ENCODE peak calls at places on chromosomes 11 and 22, in eight cellular contexts. One of them, this sample, is unnamed.

GRCh38 chr11:62554377-62554776 is 7.8 kb upstream of the AHNAK start:
- DNase-seq in right atrium auricular region: no peak
- DNase-seq in neuronal stem cell: no peak
- DNase-seq in iPS DF 6.9: no peak
- DNase-seq in cardiac muscle cell: no peak
- DNase-seq in IMR-90: no peak
- DNase-seq in uterus: no peak
- DNase-seq in mesendoderm: peak; percentile 77
- DNase-seq in this sample: no peak

GRCh38 chr11:106178361-106178760 is 100.9 kb downstream of the AASDHPPT start:
- DNase-seq in right atrium auricular region: no peak
- DNase-seq in neuronal stem cell: no peak
- DNase-seq in iPS DF 6.9: no peak
- DNase-seq in cardiac muscle cell: no peak
- DNase-seq in IMR-90: no peak
- DNase-seq in uterus: no peak
- DNase-seq in mesendoderm: no peak
- DNase-seq in this sample: no peak

GRCh38 chr11:84963240-84963639 is 663.9 kb downstream of the DLG2 start:
- DNase-seq in right atrium auricular region: no peak
- DNase-seq in neuronal stem cell: no peak
- DNase-seq in iPS DF 6.9: no peak
- DNase-seq in cardiac muscle cell: no peak
- DNase-seq in IMR-90: no peak
- DNase-seq in uterus: no peak
- DNase-seq in mesendoderm: peak; percentile 16
- DNase-seq in this sample: no peak

GRCh38 chr11:63243533-63243932 is at the start of gene SLC22A25:
- DNase-seq in right atrium auricular region: no peak
- DNase-seq in neuronal stem cell: no peak
- DNase-seq in iPS DF 6.9: no peak
- DNase-seq in cardiac muscle cell: no peak
- DNase-seq in IMR-90: no peak
- DNase-seq in uterus: no peak
- DNase-seq in mesendoderm: peak; percentile 43
- DNase-seq in this sample: no peak

GRCh38 chr11:105915036-105915435 is 107.0 kb downstream of the MSANTD4 start:
- DNase-seq in right atrium auricular region: no peak
- DNase-seq in neuronal stem cell: peak; percentile 38
- DNase-seq in iPS DF 6.9: no peak
- DNase-seq in cardiac muscle cell: no peak
- DNase-seq in IMR-90: no peak
- DNase-seq in uterus: no peak
- DNase-seq in mesendoderm: peak; percentile 59
- DNase-seq in this sample: no peak

GRCh38 chr11:16987205-16987568 is 27.0 kb downstream of the PLEKHA7 start:
- DNase-seq in right atrium auricular region: no peak
- DNase-seq in neuronal stem cell: no peak
- DNase-seq in iPS DF 6.9: peak; percentile 37
- DNase-seq in cardiac muscle cell: peak; percentile 39
- DNase-seq in IMR-90: no peak
- DNase-seq in uterus: no peak
- DNase-seq in mesendoderm: no peak
- DNase-seq in this sample: no peak

GRCh38 chr22:37340331-37341262 is 58.3 kb downstream of the CYTH4 start:
- DNase-seq in right atrium auricular region: no peak
- DNase-seq in neuronal stem cell: no peak
- DNase-seq in iPS DF 6.9: no peak
- DNase-seq in cardiac muscle cell: no peak
- DNase-seq in IMR-90: no peak
- DNase-seq in uterus: no peak
- DNase-seq in mesendoderm: no peak
- DNase-seq in this sample: no peak

GRCh38 chr22:38755911-38756532 is at the start of gene SUN2:
- DNase-seq in right atrium auricular region: peak; percentile 97
- DNase-seq in neuronal stem cell: peak; percentile 75
- DNase-seq in iPS DF 6.9: no peak
- DNase-seq in cardiac muscle cell: peak; percentile 88
- DNase-seq in IMR-90: peak; percentile 77
- DNase-seq in uterus: peak; percentile 94
- DNase-seq in mesendoderm: peak; percentile 65
- DNase-seq in this sample: peak; percentile 98

GRCh38 chr11:118618991-118619375 is 11.6 kb downstream of the PHLDB1 start:
- DNase-seq in right atrium auricular region: peak; percentile 88
- DNase-seq in neuronal stem cell: no peak
- DNase-seq in iPS DF 6.9: no peak
- DNase-seq in cardiac muscle cell: no peak
- DNase-seq in IMR-90: peak; percentile 78
- DNase-seq in uterus: peak; percentile 65
- DNase-seq in mesendoderm: no peak
- DNase-seq in this sample: peak; percentile 43

GRCh38 chr11:83185767-83186166 is 7.7 kb upstream of the ANKRD42 start:
- DNase-seq in right atrium auricular region: no peak
- DNase-seq in neuronal stem cell: no peak
- DNase-seq in iPS DF 6.9: no peak
- DNase-seq in cardiac muscle cell: no peak
- DNase-seq in IMR-90: no peak
- DNase-seq in uterus: no peak
- DNase-seq in mesendoderm: no peak
- DNase-seq in this sample: no peak

GRCh38 chr11:83192846-83193245 is 666 bp upstream of the ANKRD42 start:
- DNase-seq in right atrium auricular region: no peak
- DNase-seq in neuronal stem cell: no peak
- DNase-seq in iPS DF 6.9: no peak
- DNase-seq in cardiac muscle cell: no peak
- DNase-seq in IMR-90: no peak
- DNase-seq in uterus: no peak
- DNase-seq in mesendoderm: no peak
- DNase-seq in this sample: no peak

GRCh38 chr11:83191491-83191890 is 2.0 kb upstream of the ANKRD42 start:
- DNase-seq in right atrium auricular region: no peak
- DNase-seq in neuronal stem cell: no peak
- DNase-seq in iPS DF 6.9: no peak
- DNase-seq in cardiac muscle cell: no peak
- DNase-seq in IMR-90: no peak
- DNase-seq in uterus: no peak
- DNase-seq in mesendoderm: no peak
- DNase-seq in this sample: no peak

GRCh38 chr11:83191986-83192385 is 1.5 kb upstream of the ANKRD42 start:
- DNase-seq in right atrium auricular region: no peak
- DNase-seq in neuronal stem cell: no peak
- DNase-seq in iPS DF 6.9: no peak
- DNase-seq in cardiac muscle cell: no peak
- DNase-seq in IMR-90: no peak
- DNase-seq in uterus: no peak
- DNase-seq in mesendoderm: no peak
- DNase-seq in this sample: no peak

DNA sequence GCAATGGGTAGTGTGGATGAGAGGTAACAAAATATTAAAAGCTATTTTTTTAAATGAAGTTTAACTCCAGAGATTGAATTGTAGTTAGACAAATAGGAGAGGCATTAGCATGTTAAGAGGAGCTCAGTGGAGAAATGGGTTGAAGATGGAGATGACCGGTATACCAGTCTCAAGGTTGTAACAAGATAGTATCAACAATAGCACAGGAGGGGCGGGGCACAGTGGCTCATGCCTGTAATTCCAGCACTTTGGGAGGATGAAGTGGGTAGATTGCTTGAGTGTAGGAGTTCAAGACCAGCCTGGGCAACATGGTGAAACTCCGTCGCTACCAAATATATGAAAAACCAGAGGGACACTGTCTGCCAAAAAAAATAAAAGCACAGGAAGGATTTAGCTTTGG is 6.0 kb upstream of the ANKRD42 start:
- DNase-seq in right atrium auricular region: no peak
- DNase-seq in neuronal stem cell: no peak
- DNase-seq in iPS DF 6.9: no peak
- DNase-seq in cardiac muscle cell: no peak
- DNase-seq in IMR-90: no peak
- DNase-seq in uterus: no peak
- DNase-seq in mesendoderm: peak; percentile 14
- DNase-seq in this sample: no peak
- H3K36me3 ChIP-seq in right atrium auricular region: peaks cover 77% of the 10 kb centered on the region
- H3K36me3 ChIP-seq in neuronal stem cell: peaks cover 93% of the 10 kb centered on the region
- H3K36me3 ChIP-seq in iPS DF 6.9: peaks cover 3% of the 10 kb centered on the region
- H3K36me3 ChIP-seq in cardiac muscle cell: peaks cover 34% of the 10 kb centered on the region
- H3K36me3 ChIP-seq in IMR-90: peaks cover 28% of the 10 kb centered on the region
- H3K36me3 ChIP-seq in uterus: no peaks in the 10 kb centered on the region
- H3K36me3 ChIP-seq in mesendoderm: peaks cover 1% of the 10 kb centered on the region
- H3K36me3 ChIP-seq in this sample: peaks cover 73% of the 10 kb centered on the region

GRCh38 chr11:65115361-65116082 is 2.0 kb downstream of the ZNHIT2 start:
- DNase-seq in right atrium auricular region: no peak
- DNase-seq in neuronal stem cell: no peak
- DNase-seq in iPS DF 6.9: no peak
- DNase-seq in cardiac muscle cell: no peak
- DNase-seq in IMR-90: no peak
- DNase-seq in uterus: no peak
- DNase-seq in mesendoderm: no peak
- DNase-seq in this sample: peak; percentile 80

GRCh38 chr11:65112551-65113360 is 1.1 kb downstream of the TM7SF2 start:
- DNase-seq in right atrium auricular region: no peak
- DNase-seq in neuronal stem cell: no peak
- DNase-seq in iPS DF 6.9: no peak
- DNase-seq in cardiac muscle cell: peak; percentile 73
- DNase-seq in IMR-90: peak; percentile 27
- DNase-seq in uterus: peak; percentile 46
- DNase-seq in mesendoderm: peak; percentile 65
- DNase-seq in this sample: peak; percentile 95

GRCh38 chr11:65113361-65113756 is 1.7 kb downstream of the TM7SF2 start:
- DNase-seq in right atrium auricular region: no peak
- DNase-seq in neuronal stem cell: no peak
- DNase-seq in iPS DF 6.9: no peak
- DNase-seq in cardiac muscle cell: no peak
- DNase-seq in IMR-90: no peak
- DNase-seq in uterus: no peak
- DNase-seq in mesendoderm: no peak
- DNase-seq in this sample: no peak

GRCh38 chr11:65113839-65114238 is 2.2 kb downstream of the TM7SF2 start:
- DNase-seq in right atrium auricular region: no peak
- DNase-seq in neuronal stem cell: no peak
- DNase-seq in iPS DF 6.9: no peak
- DNase-seq in cardiac muscle cell: no peak
- DNase-seq in IMR-90: no peak
- DNase-seq in uterus: no peak
- DNase-seq in mesendoderm: no peak
- DNase-seq in this sample: peak; percentile 35

GRCh38 chr11:65114538-65115171 is 2.8 kb downstream of the ZNHIT2 start:
- DNase-seq in right atrium auricular region: no peak
- DNase-seq in neuronal stem cell: no peak
- DNase-seq in iPS DF 6.9: no peak
- DNase-seq in cardiac muscle cell: no peak
- DNase-seq in IMR-90: no peak
- DNase-seq in uterus: no peak
- DNase-seq in mesendoderm: no peak
- DNase-seq in this sample: peak; percentile 72
- H3K27ac ChIP-seq in right atrium auricular region: no peak overlapping the region
- H3K27ac ChIP-seq in neuronal stem cell: no peak overlapping the region
- H3K27ac ChIP-seq in iPS DF 6.9: no peak overlapping the region
- H3K27ac ChIP-seq in cardiac muscle cell: no peak overlapping the region
- H3K27ac ChIP-seq in IMR-90: no peak overlapping the region
- H3K27ac ChIP-seq in uterus: no peak overlapping the region
- H3K27ac ChIP-seq in mesendoderm: no peak overlapping the region
- H3K27ac ChIP-seq in this sample: no peak overlapping the region

GRCh38 chr11:102194257-102194656 is 84.0 kb downstream of the YAP1 start:
- DNase-seq in right atrium auricular region: no peak
- DNase-seq in neuronal stem cell: no peak
- DNase-seq in iPS DF 6.9: no peak
- DNase-seq in cardiac muscle cell: no peak
- DNase-seq in IMR-90: no peak
- DNase-seq in uterus: no peak
- DNase-seq in mesendoderm: no peak
- DNase-seq in this sample: no peak

GRCh38 chr11:102194983-102195382 is 84.7 kb downstream of the YAP1 start:
- DNase-seq in right atrium auricular region: no peak
- DNase-seq in neuronal stem cell: no peak
- DNase-seq in iPS DF 6.9: no peak
- DNase-seq in cardiac muscle cell: no peak
- DNase-seq in IMR-90: no peak
- DNase-seq in uterus: no peak
- DNase-seq in mesendoderm: no peak
- DNase-seq in this sample: no peak

GRCh38 chr11:102196816-102197215 is 86.6 kb downstream of the YAP1 start:
- DNase-seq in right atrium auricular region: no peak
- DNase-seq in neuronal stem cell: no peak
- DNase-seq in iPS DF 6.9: no peak
- DNase-seq in cardiac muscle cell: no peak
- DNase-seq in IMR-90: peak; percentile 56
- DNase-seq in uterus: no peak
- DNase-seq in mesendoderm: no peak
- DNase-seq in this sample: no peak

GRCh38 chr11:102197759-102198158 is 87.5 kb downstream of the YAP1 start:
- DNase-seq in right atrium auricular region: no peak
- DNase-seq in neuronal stem cell: peak; percentile 64
- DNase-seq in iPS DF 6.9: peak; percentile 61
- DNase-seq in cardiac muscle cell: no peak
- DNase-seq in IMR-90: no peak
- DNase-seq in uterus: no peak
- DNase-seq in mesendoderm: peak; percentile 89
- DNase-seq in this sample: no peak

DNA sequence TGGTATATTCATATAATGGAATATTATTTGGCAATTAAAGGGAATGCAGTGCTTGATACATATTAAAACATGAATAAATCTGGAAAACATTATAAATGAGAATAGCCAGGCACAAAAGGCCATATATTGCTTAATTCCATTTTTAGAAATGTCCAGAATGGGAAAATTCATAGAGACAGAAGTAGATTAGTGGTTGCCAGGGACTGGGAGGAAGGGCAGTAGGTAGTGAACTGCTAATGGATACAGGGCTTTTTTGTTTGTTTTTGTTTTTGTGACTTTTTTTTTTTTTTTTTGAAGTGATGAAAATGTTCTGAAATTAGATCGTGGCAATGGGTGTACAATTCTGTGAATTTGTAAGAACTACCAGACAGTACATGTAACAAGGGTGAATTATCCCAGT is 86.1 kb downstream of the YAP1 start:
- DNase-seq in right atrium auricular region: no peak
- DNase-seq in neuronal stem cell: no peak
- DNase-seq in iPS DF 6.9: no peak
- DNase-seq in cardiac muscle cell: no peak
- DNase-seq in IMR-90: no peak
- DNase-seq in uterus: no peak
- DNase-seq in mesendoderm: no peak
- DNase-seq in this sample: no peak
- H3K4me3 ChIP-seq in right atrium auricular region: no peak overlapping the region
- H3K4me3 ChIP-seq in neuronal stem cell: no peak overlapping the region
- H3K4me3 ChIP-seq in iPS DF 6.9: no peak overlapping the region
- H3K4me3 ChIP-seq in cardiac muscle cell: no peak overlapping the region
- H3K4me3 ChIP-seq in IMR-90: no peak overlapping the region
- H3K4me3 ChIP-seq in uterus: no peak overlapping the region
- H3K4me3 ChIP-seq in mesendoderm: no peak overlapping the region
- H3K4me3 ChIP-seq in this sample: no peak overlapping the region

DNA sequence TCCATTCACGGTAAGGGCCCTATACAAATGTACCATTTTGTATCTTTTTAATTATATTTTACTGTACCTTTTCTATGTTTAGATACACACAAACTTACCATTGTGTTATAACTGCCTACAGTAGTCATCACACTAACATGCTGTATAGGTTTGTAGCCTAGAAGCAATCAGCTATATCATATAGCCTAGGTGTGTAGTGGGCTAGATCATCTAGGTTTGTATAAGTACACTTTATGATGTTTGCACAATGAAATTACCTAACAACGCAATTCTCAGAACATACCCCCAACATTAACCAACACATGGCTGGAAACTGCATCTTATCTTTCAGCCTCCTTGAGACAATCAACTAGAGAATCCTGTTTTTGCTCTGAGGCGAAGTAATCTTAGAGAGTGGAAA is 60.1 kb upstream of the MTMR2 start:
- DNase-seq in right atrium auricular region: no peak
- DNase-seq in neuronal stem cell: no peak
- DNase-seq in iPS DF 6.9: no peak
- DNase-seq in cardiac muscle cell: no peak
- DNase-seq in IMR-90: no peak
- DNase-seq in uterus: no peak
- DNase-seq in mesendoderm: no peak
- DNase-seq in this sample: no peak
- H3K36me3 ChIP-seq in right atrium auricular region: peaks cover 23% of the 10 kb centered on the region
- H3K36me3 ChIP-seq in neuronal stem cell: peaks cover 60% of the 10 kb centered on the region
- H3K36me3 ChIP-seq in iPS DF 6.9: no peaks in the 10 kb centered on the region
- H3K36me3 ChIP-seq in cardiac muscle cell: no peaks in the 10 kb centered on the region
- H3K36me3 ChIP-seq in IMR-90: peaks cover 21% of the 10 kb centered on the region
- H3K36me3 ChIP-seq in uterus: no peaks in the 10 kb centered on the region
- H3K36me3 ChIP-seq in mesendoderm: no peaks in the 10 kb centered on the region
- H3K36me3 ChIP-seq in this sample: peaks cover 22% of the 10 kb centered on the region

This sample was measured in spleen.